ENCODE peak calls at places on chromosomes 16 and 17, in six cellular contexts. One of them, this sample, is unnamed.

GRCh38 chr17:47694818-47695663 is 1.1 kb downstream of the TBKBP1 start:
- DNase-seq in NCI-H1417 treated with DMSO at 0.1 percent for 48 hours: no peak
- DNase-seq in T-cell: no peak
- DNase-seq in smooth muscle cell of the brain vasculature: no peak
- DNase-seq in activated CD4-positive, alpha-beta T cell treated with anti-CD3 and anti-CD28 coated beads for 24 hours: peak
- DNase-seq in ELR: peak
- DNase-seq in this sample: no peak

GRCh38 chr17:338442-339192 is 14.0 kb downstream of the RPH3AL start:
- DNase-seq in NCI-H1417 treated with DMSO at 0.1 percent for 48 hours: no peak
- DNase-seq in T-cell: no peak
- DNase-seq in ELR: no peak
- DNase-seq in smooth muscle cell of the brain vasculature: no peak
- DNase-seq in activated CD4-positive, alpha-beta T cell treated with anti-CD3 and anti-CD28 coated beads for 24 hours: no peak
- DNase-seq in this sample: no peak

GRCh38 chr16:31513126-31513525 is 4.9 kb upstream of the RUSF1 start:
- DNase-seq in smooth muscle cell of the brain vasculature: no peak
- DNase-seq in activated CD4-positive, alpha-beta T cell treated with anti-CD3 and anti-CD28 coated beads for 24 hours: no peak
- DNase-seq in T-cell: no peak
- DNase-seq in ELR: peak
- DNase-seq in NCI-H1417 treated with DMSO at 0.1 percent for 48 hours: no peak
- DNase-seq in this sample: no peak

GRCh38 chr17:78329263-78330059 is 30.4 kb downstream of the SOCS3 start:
- DNase-seq in NCI-H1417 treated with DMSO at 0.1 percent for 48 hours: no peak
- DNase-seq in smooth muscle cell of the brain vasculature: no peak
- DNase-seq in ELR: peak
- DNase-seq in T-cell: no peak
- DNase-seq in activated CD4-positive, alpha-beta T cell treated with anti-CD3 and anti-CD28 coated beads for 24 hours: no peak
- DNase-seq in this sample: no peak

GRCh38 chr17:76447931-76448652 is 4.9 kb downstream of the UBE2O start:
- DNase-seq in T-cell: no peak
- DNase-seq in ELR: peak
- DNase-seq in activated CD4-positive, alpha-beta T cell treated with anti-CD3 and anti-CD28 coated beads for 24 hours: no peak
- DNase-seq in NCI-H1417 treated with DMSO at 0.1 percent for 48 hours: no peak
- DNase-seq in smooth muscle cell of the brain vasculature: no peak
- DNase-seq in this sample: no peak

GRCh38 chr17:69592692-69593350 is 178.3 kb downstream of the MAP2K6 start:
- DNase-seq in NCI-H1417 treated with DMSO at 0.1 percent for 48 hours: no peak
- DNase-seq in T-cell: no peak
- DNase-seq in activated CD4-positive, alpha-beta T cell treated with anti-CD3 and anti-CD28 coated beads for 24 hours: no peak
- DNase-seq in smooth muscle cell of the brain vasculature: no peak
- DNase-seq in ELR: peak
- DNase-seq in this sample: no peak

GRCh38 chr16:79618712-79619050 is 18.1 kb upstream of the MAF start:
- DNase-seq in ELR: no peak
- DNase-seq in smooth muscle cell of the brain vasculature: no peak
- DNase-seq in NCI-H1417 treated with DMSO at 0.1 percent for 48 hours: no peak
- DNase-seq in T-cell: no peak
- DNase-seq in activated CD4-positive, alpha-beta T cell treated with anti-CD3 and anti-CD28 coated beads for 24 hours: peak
- DNase-seq in this sample: no peak

GRCh38 chr17:78041401-78042179 is 83.1 kb downstream of the TNRC6C start:
- DNase-seq in smooth muscle cell of the brain vasculature: no peak
- DNase-seq in T-cell: no peak
- DNase-seq in NCI-H1417 treated with DMSO at 0.1 percent for 48 hours: no peak
- DNase-seq in activated CD4-positive, alpha-beta T cell treated with anti-CD3 and anti-CD28 coated beads for 24 hours: no peak
- DNase-seq in ELR: peak
- DNase-seq in this sample: no peak

GRCh38 chr16:88533945-88534641 is 36.1 kb upstream of the ZC3H18 start:
- DNase-seq in NCI-H1417 treated with DMSO at 0.1 percent for 48 hours: no peak
- DNase-seq in T-cell: peak
- DNase-seq in smooth muscle cell of the brain vasculature: no peak
- DNase-seq in activated CD4-positive, alpha-beta T cell treated with anti-CD3 and anti-CD28 coated beads for 24 hours: peak
- DNase-seq in ELR: peak
- DNase-seq in this sample: peak

GRCh38 chr17:49930880-49931279 is 38.1 kb upstream of the DLX4 start:
- DNase-seq in NCI-H1417 treated with DMSO at 0.1 percent for 48 hours: no peak
- DNase-seq in ELR: no peak
- DNase-seq in T-cell: no peak
- DNase-seq in smooth muscle cell of the brain vasculature: no peak
- DNase-seq in activated CD4-positive, alpha-beta T cell treated with anti-CD3 and anti-CD28 coated beads for 24 hours: no peak
- DNase-seq in this sample: no peak

GRCh38 chr17:27473190-27473747 is 17.0 kb downstream of the KSR1 start:
- DNase-seq in smooth muscle cell of the brain vasculature: no peak
- DNase-seq in T-cell: no peak
- DNase-seq in ELR: no peak
- DNase-seq in activated CD4-positive, alpha-beta T cell treated with anti-CD3 and anti-CD28 coated beads for 24 hours: no peak
- DNase-seq in NCI-H1417 treated with DMSO at 0.1 percent for 48 hours: no peak
- DNase-seq in this sample: no peak

GRCh38 chr17:17971431-17972125 is 622 bp downstream of the TOM1L2 start:
- DNase-seq in smooth muscle cell of the brain vasculature: no peak
- DNase-seq in ELR: peak
- DNase-seq in NCI-H1417 treated with DMSO at 0.1 percent for 48 hours: no peak
- DNase-seq in activated CD4-positive, alpha-beta T cell treated with anti-CD3 and anti-CD28 coated beads for 24 hours: no peak
- DNase-seq in T-cell: no peak
- DNase-seq in this sample: peak

GRCh38 chr16:55779391-55780094 is 53.4 kb downstream of the CES1 start:
- DNase-seq in ELR: no peak
- DNase-seq in NCI-H1417 treated with DMSO at 0.1 percent for 48 hours: no peak
- DNase-seq in activated CD4-positive, alpha-beta T cell treated with anti-CD3 and anti-CD28 coated beads for 24 hours: no peak
- DNase-seq in smooth muscle cell of the brain vasculature: no peak
- DNase-seq in T-cell: no peak
- DNase-seq in this sample: no peak

GRCh38 chr16:78405833-78406232 is 306.4 kb downstream of the WWOX start:
- DNase-seq in smooth muscle cell of the brain vasculature: no peak
- DNase-seq in activated CD4-positive, alpha-beta T cell treated with anti-CD3 and anti-CD28 coated beads for 24 hours: no peak
- DNase-seq in T-cell: no peak
- DNase-seq in ELR: no peak
- DNase-seq in NCI-H1417 treated with DMSO at 0.1 percent for 48 hours: no peak
- DNase-seq in this sample: no peak

GRCh38 chr17:75707096-75707720 is 14.1 kb upstream of the ITGB4 start:
- DNase-seq in T-cell: no peak
- DNase-seq in smooth muscle cell of the brain vasculature: peak
- DNase-seq in ELR: peak
- DNase-seq in NCI-H1417 treated with DMSO at 0.1 percent for 48 hours: no peak
- DNase-seq in activated CD4-positive, alpha-beta T cell treated with anti-CD3 and anti-CD28 coated beads for 24 hours: no peak
- DNase-seq in this sample: no peak